ENCODE peak calls at places on chromosome 6, in six cellular contexts. One of them, this sample, is unnamed.

GRCh38 chr6:121794630-121795029 is 359.2 kb downstream of the GJA1 start:
- DNase-seq in HFFc6: peak; percentile 88
- DNase-seq in CD4-positive, alpha-beta T cell: no peak
- DNase-seq in astrocyte: peak; percentile 97
- DNase-seq in psoas muscle: no peak
- DNase-seq in cardiac septum: no peak
- DNase-seq in this sample: no peak

GRCh38 chr6:119612176-119612870 is 262.8 kb upstream of the MAN1A1 start:
- DNase-seq in HFFc6: no peak
- DNase-seq in CD4-positive, alpha-beta T cell: no peak
- DNase-seq in astrocyte: no peak
- DNase-seq in psoas muscle: no peak
- DNase-seq in cardiac septum: no peak
- DNase-seq in this sample: no peak

GRCh38 chr6:159169557-159170332 is 545 bp downstream of the FNDC1 start:
- DNase-seq in HFFc6: no peak
- DNase-seq in CD4-positive, alpha-beta T cell: no peak
- DNase-seq in astrocyte: peak; percentile 51
- DNase-seq in psoas muscle: peak; percentile 24
- DNase-seq in cardiac septum: no peak
- DNase-seq in this sample: no peak

GRCh38 chr6:121435444-121436069 is at the start of gene GJA1:
- DNase-seq in HFFc6: peak; percentile 74
- DNase-seq in CD4-positive, alpha-beta T cell: no peak
- DNase-seq in astrocyte: peak; percentile 81
- DNase-seq in psoas muscle: no peak
- DNase-seq in cardiac septum: no peak
- DNase-seq in this sample: no peak

GRCh38 chr6:148044261-148044731 is 298.3 kb upstream of the SASH1 start:
- DNase-seq in HFFc6: no peak
- DNase-seq in CD4-positive, alpha-beta T cell: no peak
- DNase-seq in astrocyte: peak; percentile 15
- DNase-seq in psoas muscle: no peak
- DNase-seq in cardiac septum: no peak
- DNase-seq in this sample: no peak

GRCh38 chr6:34288581-34288980 is 39.8 kb upstream of the SMIM29 start:
- DNase-seq in HFFc6: no peak
- DNase-seq in CD4-positive, alpha-beta T cell: no peak
- DNase-seq in astrocyte: no peak
- DNase-seq in psoas muscle: no peak
- DNase-seq in cardiac septum: no peak
- DNase-seq in this sample: no peak

GRCh38 chr6:161035182-161035980 is 43.8 kb downstream of the MAP3K4 start:
- DNase-seq in HFFc6: no peak
- DNase-seq in CD4-positive, alpha-beta T cell: no peak
- DNase-seq in astrocyte: no peak
- DNase-seq in psoas muscle: no peak
- DNase-seq in cardiac septum: no peak
- DNase-seq in this sample: no peak

GRCh38 chr6:39029156-39030011 is 19.2 kb upstream of the GLP1R start:
- DNase-seq in HFFc6: no peak
- DNase-seq in CD4-positive, alpha-beta T cell: peak; percentile 25
- DNase-seq in astrocyte: no peak
- DNase-seq in psoas muscle: no peak
- DNase-seq in cardiac septum: no peak
- DNase-seq in this sample: no peak

GRCh38 chr6:143027058-143027457 is 33.6 kb upstream of the AIG1 start:
- DNase-seq in HFFc6: peak; percentile 9
- DNase-seq in CD4-positive, alpha-beta T cell: peak; percentile 40
- DNase-seq in astrocyte: no peak
- DNase-seq in psoas muscle: peak; percentile 42
- DNase-seq in cardiac septum: peak; percentile 74
- DNase-seq in this sample: peak; percentile 13

GRCh38 chr6:170080828-170081368 is 210.0 kb downstream of the DLL1 start:
- DNase-seq in HFFc6: no peak
- DNase-seq in CD4-positive, alpha-beta T cell: no peak
- DNase-seq in astrocyte: no peak
- DNase-seq in psoas muscle: no peak
- DNase-seq in cardiac septum: peak; percentile 63
- DNase-seq in this sample: no peak

GRCh38 chr6:162068340-162068739 is 659.2 kb downstream of the PRKN start:
- DNase-seq in HFFc6: no peak
- DNase-seq in CD4-positive, alpha-beta T cell: no peak
- DNase-seq in astrocyte: no peak
- DNase-seq in psoas muscle: no peak
- DNase-seq in cardiac septum: no peak
- DNase-seq in this sample: no peak

GRCh38 chr6:2731281-2731909 is 19.3 kb downstream of the MYLK4 start:
- DNase-seq in HFFc6: no peak
- DNase-seq in CD4-positive, alpha-beta T cell: no peak
- DNase-seq in astrocyte: peak; percentile 42
- DNase-seq in psoas muscle: no peak
- DNase-seq in cardiac septum: no peak
- DNase-seq in this sample: no peak

GRCh38 chr6:26240981-26241770 is 123.8 kb upstream of the BTN3A2 start:
- DNase-seq in HFFc6: peak; percentile 51
- DNase-seq in CD4-positive, alpha-beta T cell: peak; percentile 32
- DNase-seq in astrocyte: peak; percentile 84
- DNase-seq in psoas muscle: no peak
- DNase-seq in cardiac septum: no peak
- DNase-seq in this sample: peak; percentile 18

GRCh38 chr6:137776786-137777185 is 90.3 kb upstream of the TNFAIP3 start:
- DNase-seq in HFFc6: no peak
- DNase-seq in CD4-positive, alpha-beta T cell: no peak
- DNase-seq in astrocyte: no peak
- DNase-seq in psoas muscle: no peak
- DNase-seq in cardiac septum: no peak
- DNase-seq in this sample: no peak

GRCh38 chr6:159505140-159505922 is 187.7 kb downstream of the SOD2 start:
- DNase-seq in HFFc6: no peak
- DNase-seq in CD4-positive, alpha-beta T cell: no peak
- DNase-seq in astrocyte: no peak
- DNase-seq in psoas muscle: peak; percentile 54
- DNase-seq in cardiac septum: no peak
- DNase-seq in this sample: no peak

GRCh38 chr6:3862038-3862437 is 12.9 kb downstream of the FAM50B start:
- DNase-seq in HFFc6: no peak
- DNase-seq in CD4-positive, alpha-beta T cell: no peak
- DNase-seq in astrocyte: no peak
- DNase-seq in psoas muscle: no peak
- DNase-seq in cardiac septum: no peak
- DNase-seq in this sample: no peak

GRCh38 chr6:13411484-13411883 is 75.9 kb downstream of the GFOD1 start:
- DNase-seq in HFFc6: no peak
- DNase-seq in CD4-positive, alpha-beta T cell: no peak
- DNase-seq in astrocyte: no peak
- DNase-seq in psoas muscle: no peak
- DNase-seq in cardiac septum: no peak
- DNase-seq in this sample: no peak

GRCh38 chr6:160093946-160094345 is 27.7 kb upstream of the SLC22A1 start:
- DNase-seq in HFFc6: no peak
- DNase-seq in CD4-positive, alpha-beta T cell: no peak
- DNase-seq in astrocyte: no peak
- DNase-seq in psoas muscle: no peak
- DNase-seq in cardiac septum: no peak
- DNase-seq in this sample: no peak

GRCh38 chr6:142746524-142746923 is 198.5 kb downstream of the HIVEP2 start:
- DNase-seq in HFFc6: no peak
- DNase-seq in CD4-positive, alpha-beta T cell: peak; percentile 7
- DNase-seq in astrocyte: no peak
- DNase-seq in psoas muscle: no peak
- DNase-seq in cardiac septum: no peak
- DNase-seq in this sample: no peak

This sample was measured in activated T-helper 1 cell treated with Interleukin-2 at 50 U/mL for 16 hours.